ENCODE peak calls at places on chromosomes 13 and 19, in seven cellular contexts. One of them, this sample, is unnamed.

GRCh38 chr13:110343241-110343865 is 36.3 kb downstream of the COL4A2 start:
- DNase-seq in PC-3: peak
- DNase-seq in stimulated activated naive CD4-positive, alpha-beta T cell: no peak
- DNase-seq in nucleus accumbens: no peak
- DNase-seq in PC-9: peak
- DNase-seq in globus pallidus: no peak
- DNase-seq in CD8-positive, alpha-beta T cell: no peak
- DNase-seq in this sample: no peak

GRCh38 chr13:110506859-110507566 is 54.5 kb downstream of the RAB20 start:
- DNase-seq in PC-3: peak
- DNase-seq in stimulated activated naive CD4-positive, alpha-beta T cell: no peak
- DNase-seq in nucleus accumbens: no peak
- DNase-seq in PC-9: peak
- DNase-seq in globus pallidus: no peak
- DNase-seq in CD8-positive, alpha-beta T cell: no peak
- DNase-seq in this sample: no peak

GRCh38 chr19:28426902-28427232 is 786.1 kb downstream of the UQCRFS1 start:
- DNase-seq in PC-3: no peak
- DNase-seq in stimulated activated naive CD4-positive, alpha-beta T cell: no peak
- DNase-seq in nucleus accumbens: no peak
- DNase-seq in PC-9: no peak
- DNase-seq in globus pallidus: no peak
- DNase-seq in CD8-positive, alpha-beta T cell: no peak
- DNase-seq in this sample: no peak

GRCh38 chr13:26540319-26540718 is 17.2 kb upstream of the WASF3 start:
- DNase-seq in PC-3: no peak
- DNase-seq in stimulated activated naive CD4-positive, alpha-beta T cell: no peak
- DNase-seq in nucleus accumbens: no peak
- DNase-seq in PC-9: no peak
- DNase-seq in globus pallidus: no peak
- DNase-seq in CD8-positive, alpha-beta T cell: no peak
- DNase-seq in this sample: no peak

GRCh38 chr19:750640-751423 is at the start of gene MISP:
- DNase-seq in PC-3: peak
- DNase-seq in stimulated activated naive CD4-positive, alpha-beta T cell: no peak
- DNase-seq in nucleus accumbens: no peak
- DNase-seq in PC-9: peak
- DNase-seq in globus pallidus: no peak
- DNase-seq in CD8-positive, alpha-beta T cell: no peak
- DNase-seq in this sample: no peak

GRCh38 chr13:32530841-32531253 is 7.7 kb downstream of the N4BP2L2 start:
- DNase-seq in PC-3: no peak
- DNase-seq in stimulated activated naive CD4-positive, alpha-beta T cell: no peak
- DNase-seq in nucleus accumbens: no peak
- DNase-seq in PC-9: no peak
- DNase-seq in globus pallidus: peak
- DNase-seq in CD8-positive, alpha-beta T cell: no peak
- DNase-seq in this sample: no peak

GRCh38 chr19:40771101-40771539 is 4.2 kb upstream of the MIA start:
- DNase-seq in PC-3: peak
- DNase-seq in stimulated activated naive CD4-positive, alpha-beta T cell: no peak
- DNase-seq in nucleus accumbens: no peak
- DNase-seq in PC-9: no peak
- DNase-seq in globus pallidus: no peak
- DNase-seq in CD8-positive, alpha-beta T cell: no peak
- DNase-seq in this sample: no peak

GRCh38 chr19:46755077-46755852 is 9.0 kb upstream of the STRN4 start:
- DNase-seq in PC-3: no peak
- DNase-seq in stimulated activated naive CD4-positive, alpha-beta T cell: no peak
- DNase-seq in nucleus accumbens: no peak
- DNase-seq in PC-9: no peak
- DNase-seq in globus pallidus: no peak
- DNase-seq in CD8-positive, alpha-beta T cell: no peak
- DNase-seq in this sample: no peak

GRCh38 chr13:73572824-73573223 is 514.0 kb downstream of the KLF5 start:
- DNase-seq in PC-3: no peak
- DNase-seq in stimulated activated naive CD4-positive, alpha-beta T cell: no peak
- DNase-seq in nucleus accumbens: no peak
- DNase-seq in PC-9: no peak
- DNase-seq in globus pallidus: no peak
- DNase-seq in CD8-positive, alpha-beta T cell: no peak
- DNase-seq in this sample: no peak

GRCh38 chr13:30585748-30586262 is 31.9 kb upstream of the USPL1 start:
- DNase-seq in PC-3: peak
- DNase-seq in stimulated activated naive CD4-positive, alpha-beta T cell: no peak
- DNase-seq in nucleus accumbens: no peak
- DNase-seq in PC-9: no peak
- DNase-seq in globus pallidus: no peak
- DNase-seq in CD8-positive, alpha-beta T cell: no peak
- DNase-seq in this sample: no peak

GRCh38 chr19:4033028-4033956 is 25.8 kb downstream of the PIAS4 start:
- DNase-seq in PC-3: no peak
- DNase-seq in stimulated activated naive CD4-positive, alpha-beta T cell: no peak
- DNase-seq in nucleus accumbens: no peak
- DNase-seq in PC-9: no peak
- DNase-seq in globus pallidus: no peak
- DNase-seq in CD8-positive, alpha-beta T cell: no peak
- DNase-seq in this sample: no peak

GRCh38 chr13:67299072-67299635 is 69.0 kb upstream of the PCDH9 start:
- DNase-seq in PC-3: peak
- DNase-seq in stimulated activated naive CD4-positive, alpha-beta T cell: no peak
- DNase-seq in nucleus accumbens: no peak
- DNase-seq in PC-9: no peak
- DNase-seq in globus pallidus: no peak
- DNase-seq in CD8-positive, alpha-beta T cell: no peak
- DNase-seq in this sample: no peak

GRCh38 chr13:36190771-36191170 is 23.6 kb downstream of the SOHLH2 start:
- DNase-seq in PC-3: no peak
- DNase-seq in stimulated activated naive CD4-positive, alpha-beta T cell: no peak
- DNase-seq in nucleus accumbens: no peak
- DNase-seq in PC-9: no peak
- DNase-seq in globus pallidus: no peak
- DNase-seq in CD8-positive, alpha-beta T cell: no peak
- DNase-seq in this sample: no peak

GRCh38 chr13:51635137-51635878 is 51.0 kb downstream of the WDFY2 start:
- DNase-seq in PC-3: no peak
- DNase-seq in stimulated activated naive CD4-positive, alpha-beta T cell: no peak
- DNase-seq in nucleus accumbens: no peak
- DNase-seq in PC-9: no peak
- DNase-seq in globus pallidus: no peak
- DNase-seq in CD8-positive, alpha-beta T cell: no peak
- DNase-seq in this sample: no peak

GRCh38 chr13:102038787-102039186 is 363.1 kb downstream of the FGF14 start:
- DNase-seq in PC-3: no peak
- DNase-seq in stimulated activated naive CD4-positive, alpha-beta T cell: no peak
- DNase-seq in nucleus accumbens: no peak
- DNase-seq in PC-9: no peak
- DNase-seq in globus pallidus: no peak
- DNase-seq in CD8-positive, alpha-beta T cell: no peak
- DNase-seq in this sample: no peak

GRCh38 chr13:110480161-110480560 is 81.4 kb downstream of the RAB20 start:
- DNase-seq in PC-3: no peak
- DNase-seq in stimulated activated naive CD4-positive, alpha-beta T cell: no peak
- DNase-seq in nucleus accumbens: no peak
- DNase-seq in PC-9: no peak
- DNase-seq in globus pallidus: no peak
- DNase-seq in CD8-positive, alpha-beta T cell: no peak
- DNase-seq in this sample: no peak

GRCh38 chr19:12255372-12255771 is 39.3 kb downstream of the ZNF44 start:
- DNase-seq in PC-3: no peak
- DNase-seq in stimulated activated naive CD4-positive, alpha-beta T cell: no peak
- DNase-seq in nucleus accumbens: no peak
- DNase-seq in PC-9: no peak
- DNase-seq in globus pallidus: no peak
- DNase-seq in CD8-positive, alpha-beta T cell: no peak
- DNase-seq in this sample: no peak

GRCh38 chr13:46687810-46688209 is 109.2 kb downstream of the ESD start:
- DNase-seq in PC-3: peak
- DNase-seq in stimulated activated naive CD4-positive, alpha-beta T cell: no peak
- DNase-seq in nucleus accumbens: no peak
- DNase-seq in PC-9: peak
- DNase-seq in globus pallidus: no peak
- DNase-seq in CD8-positive, alpha-beta T cell: no peak
- DNase-seq in this sample: no peak

GRCh38 chr19:47272448-47273312 is 2.0 kb upstream of the INAFM1 start:
- DNase-seq in PC-3: peak
- DNase-seq in stimulated activated naive CD4-positive, alpha-beta T cell: no peak
- DNase-seq in nucleus accumbens: no peak
- DNase-seq in PC-9: no peak
- DNase-seq in globus pallidus: no peak
- DNase-seq in CD8-positive, alpha-beta T cell: no peak
- DNase-seq in this sample: peak